ENCODE peak calls at places on chromosomes 5 and 9, in six cellular contexts. U is brain microvascular endothelial cell; E is epithelial cell of prostate; P is naive thymus-derived CD8-positive, alpha-beta T cell; J is HFFc6; I is activated T-helper 1 cell treated with Interleukin-2 at 50 U/mL for 16 hours. M is an unnamed sample.

GRCh38 chr9:125121156-125121555 is 22.2 kb downstream of the SCAI start:
- DNase-seq in P (no peak), E (no peak), J (no peak), I (no peak), U (no peak), M (no peak)

GRCh38 chr9:93419023-93419422 is 32.5 kb upstream of the FAM120A start:
- DNase-seq in U (no peak), J (no peak), I (no peak), E (no peak), P (no peak), M (no peak)

GRCh38 chr5:22835630-22836029 is 17.5 kb downstream of the CDH12 start:
- DNase-seq in E (no peak), P (no peak), J (no peak), I (no peak), U (no peak), M (no peak)

GRCh38 chr5:119358901-119359603 is 3.2 kb downstream of the TNFAIP8 start:
- DNase-seq in E (no peak), P (no peak), U (no peak), J (no peak), I (no peak), M (no peak)

GRCh38 chr9:5438301-5439162 is 807 bp upstream of the PLGRKT start:
- DNase-seq in U (peak), P (peak), I (no peak), J (no peak), E (no peak), M (no peak)

GRCh38 chr5:98570661-98571181 is 202.7 kb upstream of the RGMB start:
- DNase-seq in J (peak), E (no peak), P (no peak), U (peak), I (no peak), M (no peak)

GRCh38 chr9:35929188-35929718 is 20.0 kb downstream of the SPAAR start:
- DNase-seq in U (no peak), I (no peak), P (no peak), E (no peak), J (no peak), M (no peak)

GRCh38 chr5:79831910-79832309 is 142.3 kb downstream of the CMYA5 start:
- DNase-seq in P (no peak), J (no peak), E (no peak), I (no peak), U (no peak), M (no peak)

GRCh38 chr5:429453-430188 is 13.4 kb upstream of the EXOC3 start:
- DNase-seq in P (no peak), I (no peak), J (peak), E (no peak), U (peak), M (peak)

GRCh38 chr5:45779874-45780671 is 83.9 kb upstream of the HCN1 start:
- DNase-seq in P (no peak), E (no peak), J (no peak), I (no peak), U (no peak), M (no peak)

GRCh38 chr5:1186351-1187233 is 14.8 kb upstream of the SLC6A19 start:
- DNase-seq in U (no peak), J (no peak), I (no peak), E (no peak), P (no peak), M (no peak)

GRCh38 chr5:72509401-72509800 is 2.2 kb upstream of the ZNF366 start:
- DNase-seq in J (no peak), P (no peak), I (no peak), E (no peak), U (no peak), M (no peak)

GRCh38 chr9:79742145-79742820 is 170.5 kb downstream of the TLE4 start:
- DNase-seq in P (no peak), J (no peak), U (no peak), E (no peak), I (no peak), M (no peak)

GRCh38 chr5:64229163-64229774 is 63.6 kb downstream of the RNF180 start:
- DNase-seq in J (peak), E (no peak), I (no peak), U (peak), P (no peak), M (peak)

GRCh38 chr5:17302590-17302989 is 85.2 kb downstream of the BASP1 start:
- DNase-seq in J (no peak), U (peak), I (no peak), E (no peak), P (no peak), M (no peak)

GRCh38 chr5:94776167-94776566 is 157.7 kb downstream of the SLF1 start:
- DNase-seq in U (no peak), J (no peak), P (no peak), I (no peak), E (no peak), M (no peak)

GRCh38 chr9:132040808-132041207 is 38.9 kb downstream of the MED27 start:
- DNase-seq in I (no peak), U (no peak), J (no peak), P (no peak), E (no peak), M (no peak)

GRCh38 chr9:134179918-134180785 is 15.8 kb upstream of the RNU6ATAC start:
- DNase-seq in J (no peak), E (no peak), U (no peak), P (no peak), I (no peak), M (peak)

GRCh38 chr9:114908104-114908621 is 22.2 kb downstream of the TNFSF8 start:
- DNase-seq in I (no peak), P (no peak), J (peak), E (peak), U (no peak), M (no peak)

GRCh38 chr5:149030392-149030791 is 32.5 kb downstream of the SH3TC2 start:
- DNase-seq in J (peak), E (peak), U (peak), I (no peak), P (no peak), M (no peak)

GRCh38 chr9:107631788-107632187 is 142.2 kb upstream of the KLF4 start:
- DNase-seq in J (no peak), U (no peak), P (no peak), I (no peak), E (no peak), M (no peak)

GRCh38 chr5:110401881-110402280 is 324.6 kb downstream of the TMEM232 start:
- DNase-seq in J (no peak), E (no peak), I (no peak), U (no peak), P (no peak), M (no peak)

GRCh38 chr5:105953616-105954015 is 1717.1 kb downstream of the EFNA5 start:
- DNase-seq in E (no peak), U (no peak), P (no peak), I (no peak), J (no peak), M (no peak)

GRCh38 chr5:135488727-135489465 is 36.7 kb upstream of the TIFAB start:
- DNase-seq in E (no peak), U (peak), P (no peak), J (peak), I (no peak), M (peak)

GRCh38 chr9:129889936-129890717 is 54.9 kb downstream of the USP20 start:
- DNase-seq in P (peak), U (no peak), I (no peak), J (no peak), E (no peak), M (peak)

GRCh38 chr5:68482199-68482598 is 266.6 kb downstream of the PIK3R1 start:
- DNase-seq in E (no peak), J (no peak), U (no peak), I (no peak), P (no peak), M (no peak)

GRCh38 chr5:179432547-179432946 is 87.3 kb upstream of the ADAMTS2 start:
- DNase-seq in U (no peak), P (no peak), J (no peak), I (no peak), E (no peak), M (no peak)

GRCh38 chr9:127021664-127022337 is 100.6 kb downstream of the ANGPTL2 start:
- DNase-seq in P (no peak), E (no peak), J (peak), U (peak), I (no peak), M (no peak)

GRCh38 chr5:9888517-9888916 is 258.4 kb upstream of the TAS2R1 start:
- DNase-seq in E (no peak), I (no peak), P (no peak), J (peak), U (peak), M (no peak)

GRCh38 chr5:1216211-1216917 is 8.8 kb upstream of the SLC6A18 start:
- DNase-seq in I (no peak), U (no peak), E (no peak), J (no peak), P (no peak), M (no peak)

GRCh38 chr9:4425358-4426045 is 64.8 kb upstream of the SLC1A1 start:
- DNase-seq in I (no peak), J (no peak), E (peak), P (no peak), U (no peak), M (no peak)

GRCh38 chr9:134501266-134502181 is 140.1 kb upstream of the COL5A1 start:
- DNase-seq in U (no peak), I (no peak), E (no peak), P (no peak), J (no peak), M (peak)

GRCh38 chr9:93319992-93320490 is 131.4 kb upstream of the FAM120A start:
- DNase-seq in J (no peak), E (no peak), P (no peak), U (no peak), I (no peak), M (peak)

GRCh38 chr9:124544535-124544934 is 37.3 kb upstream of the NR5A1 start:
- DNase-seq in I (no peak), P (no peak), J (no peak), U (no peak), E (no peak), M (no peak)